ENCODE peak calls at places on chromosomes 5 and 9, in eight cellular contexts. J, S, F, H, Z, M, I and T are unnamed samples.

GRCh38 chr9:92671323-92671722 is 1.4 kb upstream of the IPPK start:
- DNase-seq in J (no peak), S (peak; percentile 75), F (peak; percentile 50), H (no peak), Z (peak; percentile 95), M (peak; percentile 75), I (no peak), T (no peak)

GRCh38 chr9:134059188-134059641 is 8.6 kb downstream of the BRD3 start:
- DNase-seq in J (no peak), S (no peak), F (no peak), H (no peak), Z (no peak), M (no peak), I (no peak), T (peak; percentile 70)

GRCh38 chr9:2934241-2934650 is 90.4 kb upstream of the PUM3 start:
- DNase-seq in J (no peak), S (no peak), F (no peak), H (no peak), Z (no peak), M (no peak), I (no peak), T (peak; percentile 63)

GRCh38 chr9:7935666-7936065 is 136.1 kb upstream of the DMAC1 start:
- DNase-seq in J (no peak), S (peak; percentile 39), F (no peak), H (no peak), Z (no peak), M (no peak), I (no peak), T (no peak)

GRCh38 chr5:103842936-103843335 is 280.3 kb upstream of the NUDT12 start:
- DNase-seq in J (no peak), S (no peak), F (no peak), H (no peak), Z (no peak), M (no peak), I (no peak), T (no peak)

GRCh38 chr5:136145030-136145429 is 12.4 kb downstream of the SMAD5 start:
- DNase-seq in J (no peak), S (no peak), F (no peak), H (no peak), Z (no peak), M (no peak), I (no peak), T (no peak)

GRCh38 chr9:130817862-130818261 is 17.2 kb upstream of the ABL1 start:
- DNase-seq in J (no peak), S (no peak), F (no peak), H (no peak), Z (no peak), M (no peak), I (no peak), T (no peak)

GRCh38 chr9:86614871-86615849 is 260.9 kb upstream of the TUT7 start:
- DNase-seq in J (no peak), S (peak; percentile 88), F (no peak), H (no peak), Z (peak; percentile 52), M (no peak), I (no peak), T (no peak)

GRCh38 chr5:156147251-156147947 is 179.6 kb upstream of the SGCD start:
- DNase-seq in J (no peak), S (no peak), F (no peak), H (no peak), Z (peak; percentile 5), M (no peak), I (no peak), T (no peak)

GRCh38 chr9:125393426-125393825 is 131.8 kb downstream of the GAPVD1 start:
- DNase-seq in J (no peak), S (no peak), F (no peak), H (no peak), Z (peak; percentile 56), M (no peak), I (no peak), T (no peak)

GRCh38 chr5:137753227-137753985 is 757 bp downstream of the HNRNPA0 start:
- DNase-seq in J (peak; percentile 64), S (no peak), F (no peak), H (peak; percentile 51), Z (no peak), M (peak; percentile 85), I (peak; percentile 35), T (peak; percentile 90)

GRCh38 chr5:168328804-168329203 is 37.4 kb downstream of the WWC1 start:
- DNase-seq in J (peak; percentile 72), S (no peak), F (no peak), H (no peak), Z (no peak), M (no peak), I (no peak), T (no peak)

GRCh38 chr5:36876965-36877666 is 547 bp downstream of the NIPBL start:
- DNase-seq in J (peak; percentile 77), S (peak; percentile 62), F (peak; percentile 61), H (peak; percentile 51), Z (peak; percentile 68), M (peak; percentile 84), I (peak; percentile 59), T (peak; percentile 92)

GRCh38 chr9:2992427-2992826 is 148.5 kb upstream of the PUM3 start:
- DNase-seq in J (no peak), S (no peak), F (no peak), H (no peak), Z (no peak), M (no peak), I (no peak), T (no peak)

GRCh38 chr9:99055384-99055783 is 49.5 kb upstream of the TGFBR1 start:
- DNase-seq in J (no peak), S (peak; percentile 39), F (no peak), H (no peak), Z (peak; percentile 31), M (no peak), I (no peak), T (no peak)

DNA sequence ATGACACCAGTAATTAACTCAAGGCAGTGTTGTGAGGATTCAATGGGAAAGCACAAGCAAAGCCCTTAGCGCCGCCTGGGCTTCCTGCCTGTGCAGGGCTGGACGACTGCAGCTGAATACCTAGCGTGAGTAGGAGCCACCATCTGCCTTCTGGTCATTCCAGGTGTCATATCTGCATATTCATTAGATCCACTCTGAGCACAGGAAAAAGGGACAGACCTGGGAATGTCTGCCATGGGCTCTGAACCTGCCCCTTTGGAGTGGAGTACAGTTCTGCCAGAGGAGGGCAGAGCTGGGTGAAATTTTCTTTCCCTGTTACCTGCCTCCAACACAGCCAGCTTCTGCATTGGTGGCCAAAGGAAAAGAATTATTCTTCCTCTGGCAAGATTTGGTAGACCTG is 298.8 kb downstream of the NSG2 start:
- DNase-seq in J (no peak), S (no peak), F (no peak), H (no peak), Z (no peak), M (no peak), I (no peak), T (no peak)
- TF ChIP-seq CTCF in J (no peak), S (no peak), F (no peak), H (no peak), Z (no peak), M (no peak), I (no peak), T (no peak)

DNA sequence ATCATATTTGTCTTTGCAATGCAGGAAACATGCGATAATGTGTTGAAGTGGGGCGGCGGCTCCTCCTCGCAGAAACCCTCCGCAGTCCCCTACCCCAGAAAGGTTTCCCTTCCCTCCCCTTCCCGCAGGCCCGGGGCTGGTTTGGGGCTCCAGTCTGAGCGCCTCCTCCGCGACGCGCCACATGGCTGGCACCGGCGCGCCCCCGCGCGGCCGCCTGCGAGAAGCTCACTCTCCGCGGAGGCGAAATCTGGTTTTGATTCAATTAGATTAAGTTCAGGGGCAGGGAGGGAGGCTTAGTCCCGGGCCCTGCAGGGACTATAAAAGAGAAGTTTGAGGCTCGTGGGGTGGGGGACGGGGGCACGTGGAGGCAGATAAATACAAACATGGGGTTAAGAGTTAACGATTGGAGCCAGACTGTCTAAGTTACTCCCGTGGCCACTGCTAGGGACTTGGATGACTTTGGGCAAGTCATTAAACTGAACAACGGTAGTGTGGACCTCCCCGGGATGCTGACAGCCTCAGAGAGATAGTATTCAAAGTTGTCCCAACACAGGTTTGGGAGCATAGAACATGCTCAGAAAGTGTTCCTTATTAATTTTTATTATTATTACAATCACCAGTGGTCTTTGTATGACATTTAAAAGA is 69.4 kb downstream of the MSX2 start:
- DNase-seq in J (peak; percentile 74), S (peak; percentile 48), F (peak; percentile 68), H (no peak), Z (peak; percentile 57), M (peak; percentile 74), I (peak; percentile 35), T (no peak)
- TF ChIP-seq CTCF in J (peak; percentile 95), S (peak; percentile 74), F (no peak), H (peak; percentile 82), Z (peak; percentile 64), M (peak; percentile 76), I (peak; percentile 78), T (peak; percentile 96)

DNA sequence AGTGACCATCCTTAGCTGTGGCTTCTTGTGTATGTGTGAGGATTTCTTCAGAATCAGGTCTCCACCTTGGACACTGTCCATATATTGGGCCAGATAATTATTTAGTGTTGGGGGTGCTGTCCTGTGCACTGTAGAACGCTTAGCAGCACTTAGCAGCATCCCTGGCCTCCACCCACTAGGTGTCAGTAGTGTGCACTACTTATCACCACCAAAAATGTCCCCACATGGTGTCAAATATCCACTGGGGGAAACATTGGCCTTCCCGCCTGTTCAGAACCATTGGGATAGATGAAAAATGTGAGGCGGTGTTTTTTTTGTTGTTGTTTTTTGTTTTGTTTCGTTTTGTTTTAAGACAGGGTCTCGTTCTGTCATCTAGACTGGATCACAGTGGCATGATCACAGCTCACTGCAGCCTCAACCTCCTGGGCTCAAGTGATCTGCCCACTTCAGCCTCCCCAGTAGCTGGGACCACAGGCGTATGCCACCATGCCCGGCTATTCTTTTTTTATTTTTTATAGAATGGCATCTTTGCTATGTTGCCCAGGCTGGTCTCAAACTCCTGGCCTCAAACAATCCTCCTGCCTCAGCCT is 67.7 kb downstream of the TENT4A start:
- DNase-seq in J (no peak), S (no peak), F (no peak), H (no peak), Z (peak; percentile 15), M (peak; percentile 29), I (no peak), T (no peak)
- TF ChIP-seq CTCF in J (peak; percentile 29), S (peak; percentile 25), F (no peak), H (peak; percentile 59), Z (peak; percentile 35), M (no peak), I (no peak), T (peak; percentile 70)

GRCh38 chr9:98037362-98037761 is 19.2 kb upstream of the NANS start:
- DNase-seq in J (peak; percentile 6), S (no peak), F (no peak), H (no peak), Z (peak; percentile 46), M (no peak), I (no peak), T (no peak)

GRCh38 chr9:98039474-98040072 is 17.0 kb upstream of the NANS start:
- DNase-seq in J (no peak), S (peak; percentile 24), F (no peak), H (no peak), Z (no peak), M (no peak), I (no peak), T (no peak)

GRCh38 chr9:98040212-98040611 is 16.3 kb upstream of the NANS start:
- DNase-seq in J (no peak), S (no peak), F (no peak), H (no peak), Z (no peak), M (no peak), I (no peak), T (no peak)

GRCh38 chr9:98034593-98035546 is 21.7 kb upstream of the NANS start:
- DNase-seq in J (peak; percentile 88), S (peak; percentile 78), F (peak; percentile 83), H (peak; percentile 82), Z (peak; percentile 88), M (peak; percentile 83), I (peak; percentile 80), T (no peak)

GRCh38 chr9:98038958-98039357 is 17.6 kb upstream of the NANS start:
- DNase-seq in J (no peak), S (no peak), F (no peak), H (no peak), Z (no peak), M (no peak), I (no peak), T (no peak)
- TF ChIP-seq CTCF in J (no peak), S (no peak), F (no peak), H (no peak), Z (no peak), M (no peak), I (no peak), T (no peak)